ENCODE peak calls at places on chromosomes 3 and 15, in four cellular contexts. W is fibroblast of mammary gland, A is fibroblast of lung, U is GM12864. S is an unnamed sample.

GRCh38 chr15:76235186-76235826 is 76.0 kb downstream of the ETFA start:
- DNase-seq in U (peak), W (peak), A (peak), S (no peak)

GRCh38 chr3:126961191-126961790 is 21.6 kb upstream of the PLXNA1 start:
- DNase-seq in A (peak), W (peak), U (no peak), S (no peak)

GRCh38 chr3:126474498-126475410 is 937 bp downstream of the ZXDC start:
- DNase-seq in U (no peak), W (peak), A (peak), S (peak)

GRCh38 chr3:84318273-84318809 is 640.4 kb upstream of the CADM2 start:
- DNase-seq in A (no peak), W (no peak), U (no peak), S (no peak)

GRCh38 chr15:47289667-47290066 is 427.6 kb upstream of the SEMA6D start:
- DNase-seq in W (no peak), U (no peak), A (no peak), S (no peak)

GRCh38 chr3:59128685-59129084 is 78.9 kb upstream of the CFAP20DC start:
- DNase-seq in U (no peak), A (no peak), W (no peak), S (no peak)

GRCh38 chr3:30370681-30371271 is 235.6 kb upstream of the TGFBR2 start:
- DNase-seq in A (peak), U (no peak), W (peak), S (no peak)

GRCh38 chr15:95972136-95972553 is 358.4 kb upstream of the NR2F2 start:
- DNase-seq in U (no peak), W (peak), A (peak), S (no peak)

GRCh38 chr15:61811952-61812351 is 248.3 kb downstream of the VPS13C start:
- DNase-seq in W (no peak), U (no peak), A (no peak), S (no peak)

GRCh38 chr3:34275811-34276210 is 477.4 kb downstream of the PDCD6IP start:
- DNase-seq in U (no peak), A (no peak), W (no peak), S (no peak)

GRCh38 chr3:21944251-21944650 is 193.2 kb upstream of the ZNF385D start:
- DNase-seq in W (no peak), A (no peak), U (no peak), S (no peak)

GRCh38 chr3:53045784-53046170 is at the start of gene SFMBT1:
- DNase-seq in U (no peak), A (peak), W (peak), S (peak)

GRCh38 chr15:66224946-66225345 is 28.6 kb downstream of the MEGF11 start:
- DNase-seq in U (no peak), A (no peak), W (no peak), S (no peak)

GRCh38 chr15:65595960-65596359 is 15.0 kb downstream of the INTS14 start:
- DNase-seq in U (no peak), W (peak), A (no peak), S (no peak)

GRCh38 chr3:27559835-27560234 is 75.7 kb upstream of the SLC4A7 start:
- DNase-seq in A (peak), U (no peak), W (peak), S (no peak)

GRCh38 chr3:27559381-27559780 is 75.2 kb upstream of the SLC4A7 start:
- DNase-seq in U (no peak), W (no peak), A (no peak), S (no peak)

GRCh38 chr3:27565201-27565827 is 81.1 kb upstream of the SLC4A7 start:
- DNase-seq in A (no peak), W (no peak), U (no peak), S (no peak)

GRCh38 chr3:27560484-27561056 is 76.4 kb upstream of the SLC4A7 start:
- DNase-seq in W (peak), U (no peak), A (no peak), S (no peak)

GRCh38 chr3:27561591-27561990 is 77.4 kb upstream of the SLC4A7 start:
- DNase-seq in A (no peak), W (no peak), U (no peak), S (no peak)
- TF ChIP-seq CTCF in A (no peak), W (no peak), U (no peak), S (no peak)

GRCh38 chr15:84658788-84659411 is 901 bp upstream of the NMB start:
- DNase-seq in W (no peak), U (no peak), A (no peak), S (no peak)

GRCh38 chr15:84658080-84658787 is at the start of gene NMB:
- DNase-seq in W (peak), U (peak), A (peak), S (peak)

GRCh38 chr15:84657748-84658079 is 285 bp downstream of the NMB start:
- DNase-seq in U (no peak), W (no peak), A (no peak), S (no peak)

GRCh38 chr15:84659904-84660781 is 2.1 kb upstream of the NMB start:
- DNase-seq in U (no peak), W (no peak), A (no peak), S (no peak)

DNA sequence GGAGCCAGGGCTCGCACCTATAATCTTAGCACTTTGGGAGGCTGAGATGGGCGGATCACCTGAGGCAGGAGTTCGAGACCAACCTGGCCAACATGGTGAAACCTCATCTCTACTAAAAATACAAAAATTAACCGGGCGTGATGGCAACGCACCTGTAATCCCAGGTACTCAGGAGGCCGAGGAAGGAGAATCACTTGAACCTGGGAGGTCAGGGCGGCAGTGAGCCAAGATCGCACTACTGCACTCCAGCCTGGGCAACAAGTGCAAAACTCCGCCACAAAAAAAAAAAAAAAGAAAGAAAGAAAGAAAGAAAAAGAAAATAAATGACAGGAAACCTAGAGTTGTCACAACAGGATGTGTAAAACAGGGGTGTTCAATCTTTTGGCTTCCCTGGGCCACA is 3.0 kb upstream of the NMB start:
- DNase-seq in A (no peak), U (no peak), W (no peak), S (no peak)
- TF ChIP-seq CTCF in A (no peak), U (no peak), W (no peak), S (no peak)

GRCh38 chr3:24359645-24360462 is 134.8 kb downstream of the THRB start:
- DNase-seq in U (no peak), W (no peak), A (no peak), S (no peak)
- TF ChIP-seq CTCF in U (no peak), W (peak), A (no peak), S (no peak)

DNA sequence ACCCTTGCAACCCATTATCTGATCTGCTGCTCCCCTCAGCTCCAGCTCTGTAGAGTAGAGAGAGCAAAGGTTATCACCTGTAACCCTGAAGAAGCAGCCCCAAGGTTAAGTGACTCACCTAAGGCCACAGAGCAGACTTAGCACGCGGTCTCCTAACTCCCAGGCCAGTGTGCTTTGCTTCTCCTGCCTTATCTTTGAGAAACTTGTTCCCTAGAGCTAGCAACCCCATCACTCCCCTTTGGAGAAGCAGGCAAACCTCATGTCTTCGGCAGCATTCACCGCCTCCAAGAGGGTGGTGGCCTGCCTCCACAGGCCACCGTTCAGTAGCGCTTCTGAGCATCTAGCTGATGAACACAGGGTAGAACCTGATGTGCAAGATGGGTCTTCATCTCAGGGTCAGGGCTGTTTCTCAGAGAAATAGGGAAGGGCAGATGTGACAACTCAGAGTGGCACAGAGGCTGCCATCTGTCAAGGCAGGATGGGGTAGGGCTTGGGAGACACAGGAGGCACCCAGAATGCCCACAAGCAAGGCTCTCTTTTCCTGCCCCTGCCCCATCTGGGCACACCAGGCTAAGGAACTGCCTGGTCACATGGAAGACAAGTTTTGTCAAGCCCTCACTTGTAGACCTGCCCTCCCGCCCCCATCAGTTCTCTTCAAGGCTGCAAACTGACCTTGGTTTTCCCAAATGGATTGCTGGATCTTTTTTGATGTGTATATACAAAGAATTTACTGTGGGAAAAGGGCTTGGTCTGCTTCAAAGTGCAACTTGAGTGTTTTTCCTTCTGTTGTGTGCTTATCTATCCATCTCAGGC is 34.9 kb upstream of the CLK3 start:
- DNase-seq in U (no peak), W (no peak), A (no peak), S (no peak)
- TF ChIP-seq CTCF in U (no peak), W (no peak), A (no peak), S (no peak)

DNA sequence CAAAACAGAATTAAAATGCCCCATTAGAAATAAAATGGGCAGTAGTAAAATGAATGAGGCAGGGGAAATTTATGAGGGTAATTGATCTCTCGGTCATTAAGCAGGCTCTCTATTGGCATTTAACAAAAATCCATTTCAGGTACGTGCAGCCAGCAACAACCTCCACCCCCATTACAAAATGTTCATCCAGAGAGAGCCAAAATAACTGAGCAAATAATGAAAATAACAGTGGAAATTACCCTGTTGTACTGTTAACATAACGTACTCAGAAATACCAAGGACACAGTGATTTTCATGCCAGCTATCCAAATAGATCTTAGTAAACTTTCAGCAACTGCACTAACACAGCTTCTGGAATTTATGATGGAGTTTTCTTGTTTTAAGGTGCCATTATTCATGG is 127.7 kb downstream of the IL1RAP start:
- DNase-seq in A (no peak), U (no peak), W (no peak), S (no peak)
- TF ChIP-seq CTCF in A (no peak), U (no peak), W (no peak), S (no peak)

DNA sequence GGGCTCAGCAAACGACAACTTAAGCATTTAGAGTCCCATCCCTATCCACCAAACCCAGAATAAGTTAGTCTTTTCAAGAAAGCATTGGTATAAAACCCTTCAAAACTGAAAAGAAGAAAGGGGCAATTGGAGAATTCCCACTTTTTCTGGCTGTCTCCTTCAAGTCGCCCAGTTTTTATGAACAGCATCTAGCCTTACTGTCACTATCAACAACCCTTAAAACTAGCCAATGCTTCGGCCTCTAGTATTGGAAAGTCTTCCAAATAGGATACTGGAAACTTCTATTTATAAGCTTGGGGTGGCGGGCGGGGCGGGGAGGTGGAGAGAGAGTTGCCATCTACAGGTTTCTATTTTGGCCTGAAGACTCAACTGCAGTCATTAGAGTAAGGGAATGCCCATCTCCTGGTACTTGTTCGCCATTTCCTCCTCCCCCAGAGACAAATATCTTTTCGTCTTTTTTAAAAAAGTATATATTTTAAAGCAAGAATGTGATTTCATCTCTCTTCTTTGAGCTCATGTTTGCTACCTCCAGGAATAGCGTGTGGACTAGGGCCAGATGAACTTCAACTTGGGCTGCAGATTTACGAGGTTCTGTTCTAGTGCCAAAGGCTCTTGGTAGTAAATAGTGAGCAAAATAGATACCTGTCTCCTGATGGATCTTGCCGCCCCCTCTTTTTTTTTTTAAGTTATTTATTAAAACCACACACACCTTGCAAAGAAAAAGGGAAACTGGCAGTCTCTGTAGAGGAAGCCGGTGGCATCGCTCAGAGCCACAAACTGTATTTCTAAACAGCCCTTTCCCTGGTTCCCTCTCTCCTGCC is 2.7 kb downstream of the BCL6 start:
- DNase-seq in U (no peak), W (peak), A (peak), S (no peak)
- TF ChIP-seq CTCF in U (no peak), W (no peak), A (no peak), S (peak)

DNA sequence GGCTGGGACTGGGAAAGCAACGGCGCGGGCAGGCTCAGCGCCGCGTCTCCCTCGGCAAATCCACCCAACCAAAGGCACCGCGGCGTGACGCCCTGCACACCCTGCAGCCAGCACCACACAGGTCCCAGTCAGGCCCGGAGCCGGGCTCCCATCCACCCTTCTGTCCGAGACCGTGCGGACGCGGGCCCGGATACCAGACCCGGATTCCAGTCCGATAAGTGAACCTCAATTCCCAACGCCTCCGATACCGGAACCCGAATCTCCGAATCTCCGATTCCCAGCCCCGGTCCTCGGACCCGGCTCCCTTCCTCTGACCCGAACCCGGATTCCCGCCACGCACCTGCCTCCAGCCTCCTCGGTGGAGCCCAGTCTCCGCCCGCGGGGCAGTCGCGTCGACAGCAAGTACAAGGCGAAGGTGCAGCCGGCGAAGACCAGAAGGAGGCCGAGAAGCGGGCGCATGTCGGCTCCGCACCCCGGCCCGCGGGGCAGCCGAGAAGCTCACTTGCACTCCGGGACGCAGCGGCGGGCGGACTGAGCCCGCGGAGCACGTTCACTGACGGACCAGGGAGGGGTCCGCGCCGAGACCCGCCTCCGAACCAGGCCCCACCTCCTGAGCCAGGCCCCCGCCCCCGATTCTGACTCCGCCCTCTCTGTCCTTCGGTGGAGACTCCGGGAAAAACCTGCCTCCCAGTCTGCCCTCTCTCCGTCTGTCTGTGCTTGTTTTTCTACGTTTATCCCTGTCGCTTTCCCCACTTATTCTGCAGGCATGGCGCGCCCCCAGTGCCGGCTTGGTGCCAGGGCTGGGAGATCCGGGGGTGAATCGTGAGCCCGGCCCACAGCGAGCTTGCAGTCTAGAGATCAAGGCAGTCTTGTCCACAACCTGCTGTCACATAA is at the start of gene TMEM41A:
- DNase-seq in U (peak), A (peak), W (peak), S (peak)
- TF ChIP-seq CTCF in U (no peak), A (no peak), W (no peak), S (no peak)

GRCh38 chr3:184808021-184808420 is 3.9 kb upstream of the VPS8 start:
- DNase-seq in W (no peak), A (no peak), U (no peak), S (no peak)
- TF ChIP-seq CTCF in W (peak), A (no peak), U (peak), S (no peak)

DNA sequence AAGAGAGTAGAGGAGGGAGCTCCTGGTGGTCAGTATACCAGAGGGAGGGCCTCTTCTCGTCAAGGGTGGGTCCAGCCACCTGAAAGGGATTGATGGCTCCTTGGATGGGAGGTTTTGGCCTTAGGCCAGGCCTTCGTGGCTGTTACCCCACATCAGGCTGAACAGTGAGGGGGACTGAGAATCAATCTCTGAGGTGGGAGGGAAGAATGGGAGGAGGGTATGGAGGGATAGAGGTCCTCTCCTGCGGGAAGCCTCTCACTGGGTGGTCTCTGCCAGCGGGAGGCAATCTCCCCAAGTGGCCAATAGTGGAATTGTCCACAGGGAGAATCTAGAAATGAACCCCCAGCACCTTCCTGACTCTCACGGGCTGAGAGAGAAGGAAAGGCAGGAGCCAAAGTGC is 53.5 kb downstream of the BSN start:
- DNase-seq in U (no peak), W (no peak), A (no peak), S (no peak)
- TF ChIP-seq CTCF in U (peak), W (peak), A (no peak), S (no peak)

GRCh38 chr15:29089731-29090616 is 179.6 kb downstream of the NSMCE3 start:
- DNase-seq in W (peak), A (peak), U (no peak), S (peak)
- TF ChIP-seq CTCF in W (no peak), A (no peak), U (peak), S (no peak)